ENCODE peak calls at places on chromosomes 13 and 19, in eight cellular contexts. M is left ventricle myocardium inferior, A is body of pancreas, J is Caco-2, H is esophagus squamous epithelium, B is aorta, T is cardiac muscle cell, U is A549. K is an unnamed sample.

GRCh38 chr13:71864094-71864980 is 2.7 kb downstream of the DACH1 start:
- DNase-seq in M (peak), A (peak), J (peak), H (peak), B (peak), T (peak), U (no peak), K (peak)

GRCh38 chr19:49355890-49356289 is 6.3 kb downstream of the TEAD2 start:
- DNase-seq in M (peak), A (no peak), J (no peak), H (no peak), B (no peak), T (no peak), U (no peak), K (peak)

GRCh38 chr19:2631213-2631821 is 71.2 kb downstream of the GNG7 start:
- DNase-seq in M (no peak), A (no peak), J (no peak), H (no peak), B (no peak), T (no peak), U (no peak), K (no peak)

GRCh38 chr13:52395704-52396103 is 10.3 kb downstream of the THSD1 start:
- DNase-seq in M (no peak), A (no peak), J (no peak), H (no peak), B (no peak), T (no peak), U (no peak), K (no peak)

GRCh38 chr19:40143612-40144011 is 47.6 kb upstream of the MAP3K10 start:
- DNase-seq in M (peak), A (no peak), J (no peak), H (no peak), B (peak), T (no peak), U (no peak), K (no peak)

GRCh38 chr19:29215322-29215845 is 2.4 kb upstream of the UQCRFS1 start:
- DNase-seq in M (no peak), A (no peak), J (no peak), H (no peak), B (no peak), T (no peak), U (no peak), K (no peak)

GRCh38 chr13:110258876-110259631 is 47.9 kb downstream of the COL4A1 start:
- DNase-seq in M (no peak), A (no peak), J (no peak), H (no peak), B (no peak), T (no peak), U (no peak), K (no peak)

GRCh38 chr13:50365683-50366391 is 350.6 kb downstream of the KCNRG start:
- DNase-seq in M (no peak), A (peak), J (no peak), H (no peak), B (no peak), T (no peak), U (no peak), K (no peak)

GRCh38 chr13:101149735-101150380 is 266.4 kb downstream of the NALCN start:
- DNase-seq in M (no peak), A (no peak), J (no peak), H (no peak), B (no peak), T (peak), U (peak), K (no peak)

GRCh38 chr19:19485161-19485997 is 30.0 kb downstream of the TSSK6 start:
- DNase-seq in M (peak), A (no peak), J (no peak), H (no peak), B (no peak), T (no peak), U (no peak), K (no peak)

GRCh38 chr19:18282021-18282787 is 782 bp upstream of the JUND start:
- DNase-seq in M (no peak), A (no peak), J (no peak), H (peak), B (peak), T (no peak), U (no peak), K (peak)

GRCh38 chr13:40407567-40407966 is 258.9 kb downstream of the FOXO1 start:
- DNase-seq in M (no peak), A (no peak), J (no peak), H (no peak), B (no peak), T (no peak), U (no peak), K (no peak)

GRCh38 chr13:42671502-42671901 is 97.5 kb downstream of the TNFSF11 start:
- DNase-seq in M (no peak), A (no peak), J (no peak), H (no peak), B (no peak), T (no peak), U (no peak), K (no peak)

GRCh38 chr19:21084343-21084742 is 2.3 kb downstream of the ZNF714 start:
- DNase-seq in M (no peak), A (no peak), J (no peak), H (no peak), B (no peak), T (no peak), U (no peak), K (no peak)

GRCh38 chr13:99984134-99984462 is 2.5 kb downstream of the ZIC2 start:
- DNase-seq in M (no peak), A (no peak), J (no peak), H (no peak), B (no peak), T (peak), U (no peak), K (no peak)

GRCh38 chr19:39998511-39998910 is 1.7 kb downstream of the ZNF546 start:
- DNase-seq in M (no peak), A (no peak), J (no peak), H (no peak), B (no peak), T (no peak), U (no peak), K (no peak)

GRCh38 chr19:23882493-23882892 is 32.2 kb upstream of the ZNF726 start:
- DNase-seq in M (no peak), A (no peak), J (peak), H (no peak), B (no peak), T (no peak), U (no peak), K (no peak)

GRCh38 chr19:54484451-54484850 is 11.4 kb upstream of the CDC42EP5 start:
- DNase-seq in M (no peak), A (no peak), J (no peak), H (no peak), B (no peak), T (no peak), U (no peak), K (no peak)

GRCh38 chr13:78806457-78806856 is 147.5 kb upstream of the OBI1 start:
- DNase-seq in M (no peak), A (no peak), J (peak), H (no peak), B (no peak), T (no peak), U (peak), K (no peak)

GRCh38 chr13:67147257-67148218 is 82.6 kb downstream of the PCDH9 start:
- DNase-seq in M (no peak), A (no peak), J (no peak), H (no peak), B (no peak), T (peak), U (no peak), K (no peak)
- H3K4me3 ChIP-seq in M (peak), A (no peak), J (no peak), H (no peak), B (no peak), T (no peak), U (no peak), K (peak)

GRCh38 chr19:4066176-4066606 is 508 bp downstream of the ZBTB7A start:
- DNase-seq in M (peak), A (peak), J (peak), H (no peak), B (no peak), T (no peak), U (no peak), K (no peak)

GRCh38 chr19:4064073-4064550 is 2.6 kb downstream of the ZBTB7A start:
- DNase-seq in M (no peak), A (peak), J (no peak), H (no peak), B (no peak), T (peak), U (no peak), K (no peak)

GRCh38 chr19:4066682-4067395 is at the start of gene ZBTB7A:
- DNase-seq in M (peak), A (peak), J (peak), H (peak), B (peak), T (peak), U (peak), K (peak)

GRCh38 chr19:4064551-4065260 is 2.0 kb downstream of the ZBTB7A start:
- DNase-seq in M (peak), A (peak), J (peak), H (no peak), B (peak), T (peak), U (no peak), K (peak)

DNA sequence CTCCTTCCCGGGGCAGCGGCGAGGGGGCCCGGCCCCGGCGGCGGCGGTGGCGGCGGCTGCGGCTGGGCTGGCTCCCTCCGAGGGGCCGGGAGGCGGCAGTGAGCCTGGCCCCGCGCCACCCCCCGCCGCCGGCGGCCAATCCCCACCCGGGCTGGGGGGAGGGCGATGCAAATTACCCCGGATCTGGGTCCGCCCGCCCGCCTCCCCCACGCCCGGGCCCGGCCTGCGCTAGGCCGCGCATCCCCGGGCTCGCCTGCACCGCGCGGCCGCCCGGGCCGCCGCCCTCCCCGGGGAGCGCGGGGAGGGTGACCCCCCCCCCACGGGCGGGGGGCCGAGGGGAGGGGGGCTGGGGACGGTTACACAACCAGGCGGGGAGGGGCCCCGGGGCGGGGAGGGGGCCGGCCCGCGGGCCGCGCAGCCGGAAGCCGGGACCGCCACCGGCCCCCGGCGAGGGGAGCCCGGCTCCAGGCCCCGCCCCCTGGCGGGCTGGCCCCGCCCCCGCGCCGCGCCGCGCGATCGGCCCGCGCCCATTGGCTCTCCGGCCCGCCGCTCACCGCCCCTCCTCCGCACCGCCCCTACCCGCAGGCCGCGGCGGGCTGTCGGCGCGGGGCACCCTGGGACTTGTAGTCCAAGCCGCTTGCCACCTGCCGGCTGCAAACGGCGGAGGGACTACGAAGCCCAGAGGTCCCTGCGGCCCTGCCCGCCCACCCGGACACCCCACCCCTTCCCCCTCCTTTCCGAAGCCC is 1.1 kb downstream of the ZBTB7A start:
- DNase-seq in M (peak), A (peak), J (peak), H (peak), B (peak), T (peak), U (peak), K (peak)
- H3K4me3 ChIP-seq in M (peak), A (peak), J (peak), H (peak), B (peak), T (peak), U (peak), K (peak)

DNA sequence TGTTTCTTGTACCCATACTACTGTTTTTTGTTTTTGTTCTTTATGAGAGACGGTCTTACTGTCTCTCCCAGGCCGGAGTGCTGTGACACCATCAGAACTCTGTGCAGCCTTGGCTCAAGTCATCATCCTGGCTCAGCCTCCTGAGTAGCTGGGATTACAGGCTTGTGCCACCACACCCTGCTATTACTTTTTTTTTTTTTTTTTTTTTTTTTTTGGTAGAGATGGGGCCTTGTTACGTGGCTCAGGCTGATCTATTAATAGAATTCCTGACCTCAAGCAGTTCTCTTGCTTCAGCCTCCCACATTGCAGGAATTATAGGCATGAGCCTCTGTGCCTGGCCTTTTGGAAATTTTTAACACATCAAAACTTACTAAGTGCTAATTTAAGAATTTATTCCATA is 2.9 kb upstream of the ZNF304 start:
- DNase-seq in M (no peak), A (no peak), J (no peak), H (no peak), B (no peak), T (no peak), U (no peak), K (no peak)
- H3K4me3 ChIP-seq in M (no peak), A (no peak), J (no peak), H (no peak), B (no peak), T (no peak), U (no peak), K (no peak)

DNA sequence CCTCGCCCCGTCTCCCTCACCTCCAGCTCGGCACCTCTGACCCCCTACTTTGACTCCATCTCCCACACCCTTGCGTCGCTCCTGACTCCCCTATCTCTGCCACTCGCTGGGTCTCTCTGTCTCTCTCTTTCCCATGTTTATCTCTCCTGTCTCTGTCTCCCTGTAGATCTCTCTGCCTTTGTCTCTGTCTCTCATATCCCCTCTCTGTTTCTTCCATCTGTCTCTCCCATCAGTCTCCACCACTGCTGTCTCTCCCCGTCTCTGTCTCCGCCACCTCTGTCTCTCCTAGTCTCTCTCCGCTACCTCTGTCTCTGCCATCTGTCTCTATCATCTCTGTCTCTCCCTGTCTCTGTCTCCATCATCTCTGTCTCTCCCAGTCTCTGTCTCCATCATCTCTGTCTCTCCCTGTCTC is 12.4 kb upstream of the BBC3 start:
- DNase-seq in M (no peak), A (no peak), J (no peak), H (no peak), B (no peak), T (no peak), U (no peak), K (no peak)
- H3K4me3 ChIP-seq in M (peak), A (no peak), J (peak), H (peak), B (no peak), T (peak), U (peak), K (peak)

GRCh38 chr19:33530842-33531241 is 9.3 kb upstream of the PEPD start:
- DNase-seq in M (no peak), A (no peak), J (no peak), H (no peak), B (no peak), T (no peak), U (no peak), K (no peak)

GRCh38 chr19:33528404-33528803 is 6.8 kb upstream of the PEPD start:
- DNase-seq in M (no peak), A (no peak), J (no peak), H (no peak), B (no peak), T (no peak), U (no peak), K (no peak)

GRCh38 chr19:33532859-33533455 is 11.4 kb upstream of the PEPD start:
- DNase-seq in M (no peak), A (no peak), J (no peak), H (no peak), B (no peak), T (no peak), U (no peak), K (no peak)

GRCh38 chr19:33529094-33529676 is 7.6 kb upstream of the PEPD start:
- DNase-seq in M (no peak), A (no peak), J (no peak), H (no peak), B (no peak), T (no peak), U (no peak), K (no peak)

DNA sequence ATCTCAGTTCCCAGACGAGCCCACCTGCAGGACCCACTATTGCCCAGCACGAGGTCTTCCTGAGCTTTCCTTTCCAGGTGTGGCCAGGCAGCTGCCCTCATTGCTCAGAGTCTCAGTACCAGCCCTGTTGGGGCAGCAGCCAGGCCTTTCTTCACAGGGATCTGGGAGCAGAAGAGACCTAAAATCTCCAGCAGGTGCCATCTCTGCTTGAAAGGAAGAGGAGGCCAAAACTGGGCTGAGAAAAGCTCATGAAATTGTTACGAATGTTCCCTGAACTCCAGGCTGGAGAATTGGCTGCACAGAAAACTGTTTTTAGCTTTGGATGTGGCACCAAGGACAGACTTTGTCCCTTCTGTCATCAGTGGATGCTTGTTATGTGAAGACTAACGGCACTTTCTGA is 8.7 kb upstream of the PEPD start:
- DNase-seq in M (no peak), A (no peak), J (no peak), H (no peak), B (no peak), T (no peak), U (no peak), K (no peak)
- H3K4me3 ChIP-seq in M (no peak), A (no peak), J (no peak), H (no peak), B (no peak), T (no peak), U (no peak), K (no peak)

GRCh38 chr19:46015961-46016425 is 6.9 kb downstream of the PGLYRP1 start:
- DNase-seq in M (no peak), A (no peak), J (peak), H (no peak), B (peak), T (peak), U (no peak), K (no peak)
- H3K4me3 ChIP-seq in M (peak), A (peak), J (peak), H (peak), B (peak), T (peak), U (peak), K (peak)

GRCh38 chr19:35856546-35857149 is at the start of gene KIRREL2:
- DNase-seq in M (no peak), A (peak), J (peak), H (no peak), B (no peak), T (peak), U (peak), K (no peak)
- H3K4me3 ChIP-seq in M (peak), A (peak), J (peak), H (peak), B (no peak), T (peak), U (peak), K (peak)

GRCh38 chr13:37884026-37884425 is 14.5 kb upstream of the TRPC4 start:
- DNase-seq in M (no peak), A (no peak), J (no peak), H (no peak), B (no peak), T (no peak), U (no peak), K (no peak)

GRCh38 chr13:37889811-37890210 is 20.2 kb upstream of the TRPC4 start:
- DNase-seq in M (no peak), A (no peak), J (no peak), H (no peak), B (no peak), T (no peak), U (no peak), K (no peak)

GRCh38 chr13:37889102-37889501 is 19.5 kb upstream of the TRPC4 start:
- DNase-seq in M (no peak), A (no peak), J (no peak), H (no peak), B (no peak), T (no peak), U (no peak), K (no peak)

GRCh38 chr13:37886879-37887278 is 17.3 kb upstream of the TRPC4 start:
- DNase-seq in M (no peak), A (no peak), J (no peak), H (no peak), B (no peak), T (no peak), U (no peak), K (no peak)

GRCh38 chr13:37884674-37885073 is 15.1 kb upstream of the TRPC4 start:
- DNase-seq in M (no peak), A (no peak), J (no peak), H (no peak), B (no peak), T (no peak), U (no peak), K (no peak)
- H3K4me3 ChIP-seq in M (no peak), A (no peak), J (no peak), H (no peak), B (no peak), T (no peak), U (no peak), K (no peak)

GRCh38 chr13:30698023-30698422 is 37.3 kb upstream of the ALOX5AP start:
- DNase-seq in M (no peak), A (no peak), J (no peak), H (no peak), B (no peak), T (no peak), U (no peak), K (no peak)
- H3K4me3 ChIP-seq in M (no peak), A (no peak), J (no peak), H (no peak), B (no peak), T (no peak), U (no peak), K (no peak)

DNA sequence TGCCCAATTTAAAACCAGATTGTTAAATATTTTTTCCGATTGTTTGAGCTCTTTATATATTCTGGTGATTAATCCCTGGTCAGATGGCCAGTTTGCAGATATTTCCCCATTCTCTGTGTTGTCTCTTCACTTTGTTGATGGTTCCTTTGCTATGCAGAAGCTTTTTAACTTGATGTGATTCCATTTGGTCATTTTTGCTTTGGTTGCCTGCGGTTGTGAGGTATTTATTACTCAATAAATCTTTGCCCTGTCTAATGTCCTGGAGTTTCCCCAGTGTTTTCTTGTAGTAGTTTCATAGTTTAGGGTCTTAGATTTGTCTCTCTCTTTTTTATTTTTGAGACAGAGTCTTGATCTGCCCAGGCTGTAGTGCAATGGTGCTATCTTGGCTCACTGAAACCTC is 23.8 kb upstream of the LMO7 start:
- DNase-seq in M (no peak), A (no peak), J (no peak), H (no peak), B (no peak), T (no peak), U (no peak), K (no peak)
- H3K4me3 ChIP-seq in M (no peak), A (no peak), J (no peak), H (no peak), B (no peak), T (no peak), U (no peak), K (no peak)

K was measured in heart left ventricle.